ENCODE peak calls at places on chromosomes 7 and 10, in four cellular contexts. Q is stimulated activated CD4-positive, alpha-beta T cell treated with anti-CD3 and anti-CD28 coated beads, Interleukin-12 subunit alpha, Interleukin-12 subunit beta, amount 100 ng/mL, for 24 hours; D is AG09319; U is lower leg skin. K is an unnamed sample.

GRCh38 chr7:13986208-13986607 is 3.3 kb downstream of the ETV1 start:
- DNase-seq in U (no peak), Q (no peak), D (no peak), K (no peak)

GRCh38 chr10:23338155-23338828 is 6.3 kb downstream of the C10orf67 start:
- DNase-seq in U (no peak), D (no peak), Q (no peak), K (no peak)

GRCh38 chr10:126843299-126843934 is 61.8 kb upstream of the DOCK1 start:
- DNase-seq in D (no peak), Q (no peak), U (no peak), K (no peak)

GRCh38 chr7:29494350-29494749 is 69.3 kb upstream of the PRR15 start:
- DNase-seq in Q (no peak), D (peak), U (no peak), K (no peak)

GRCh38 chr10:110694820-110695219 is 50.7 kb downstream of the RBM20 start:
- DNase-seq in Q (no peak), U (no peak), D (no peak), K (no peak)

GRCh38 chr7:128781126-128781525 is 5.5 kb upstream of the OPN1SW start:
- DNase-seq in Q (no peak), U (no peak), D (no peak), K (no peak)

GRCh38 chr7:157494506-157495176 is 157.8 kb downstream of the DNAJB6 start:
- DNase-seq in D (no peak), U (no peak), Q (no peak), K (no peak)

GRCh38 chr10:60762554-60762953 is 15.7 kb upstream of the CDK1 start:
- DNase-seq in U (no peak), D (no peak), Q (no peak), K (no peak)

GRCh38 chr10:72740526-72740925 is 48.6 kb downstream of the MCU start:
- DNase-seq in U (no peak), D (no peak), Q (no peak), K (peak)

K was measured in left ventricle myocardium inferior.